ENCODE peak calls at places on chromosomes 3 and 15, in four cellular contexts. G, P, Z and X are unnamed samples.

GRCh38 chr15:81016253-81017068 is 15.7 kb downstream of the TLNRD1 start:
- DNase-seq in G (no peak), P (no peak), Z (no peak), X (no peak)

GRCh38 chr15:101533371-101534140 is 44.0 kb upstream of the PCSK6 start:
- DNase-seq in G (no peak), P (no peak), Z (no peak), X (peak)

GRCh38 chr3:106121491-106122289 is 252.9 kb upstream of the CBLB start:
- DNase-seq in G (no peak), P (no peak), Z (no peak), X (no peak)

GRCh38 chr3:119595639-119596329 is 1.9 kb upstream of the PLA1A start:
- DNase-seq in G (no peak), P (no peak), Z (no peak), X (no peak)

GRCh38 chr3:5791558-5791957 is 604.1 kb downstream of the EDEM1 start:
- DNase-seq in G (no peak), P (no peak), Z (no peak), X (no peak)

GRCh38 chr15:62895139-62895866 is 147.2 kb upstream of the TPM1 start:
- DNase-seq in G (no peak), P (no peak), Z (peak), X (no peak)

GRCh38 chr3:140249188-140249587 is 314.2 kb downstream of the CLSTN2 start:
- DNase-seq in G (no peak), P (no peak), Z (no peak), X (no peak)

GRCh38 chr3:183542355-183542754 is 13.2 kb downstream of the KLHL6 start:
- DNase-seq in G (no peak), P (no peak), Z (no peak), X (no peak)

GRCh38 chr3:134480546-134480945 is 5.2 kb downstream of the ANAPC13 start:
- DNase-seq in G (no peak), P (no peak), Z (no peak), X (no peak)

GRCh38 chr15:46222861-46223260 is 588.0 kb downstream of the SQOR start:
- DNase-seq in G (no peak), P (no peak), Z (no peak), X (no peak)

GRCh38 chr3:17891139-17891850 is 148.9 kb upstream of the TBC1D5 start:
- DNase-seq in G (no peak), P (no peak), Z (no peak), X (no peak)

GRCh38 chr3:148882288-148882687 is 17.2 kb downstream of the CPA3 start:
- DNase-seq in G (no peak), P (no peak), Z (no peak), X (no peak)

GRCh38 chr15:63497642-63498100 is 6.7 kb upstream of the USP3 start:
- DNase-seq in G (no peak), P (no peak), Z (no peak), X (no peak)

GRCh38 chr3:43259626-43260025 is 26.7 kb upstream of the SNRK start:
- DNase-seq in G (no peak), P (no peak), Z (no peak), X (no peak)

GRCh38 chr15:72313881-72314280 is 6.1 kb downstream of the CELF6 start:
- DNase-seq in G (no peak), P (no peak), Z (no peak), X (peak)

GRCh38 chr3:76872999-76873398 is 166.9 kb upstream of the ROBO2 start:
- DNase-seq in G (no peak), P (no peak), Z (no peak), X (no peak)

GRCh38 chr3:42503251-42503924 is 945 bp downstream of the VIPR1 start:
- DNase-seq in G (no peak), P (no peak), Z (no peak), X (no peak)

GRCh38 chr3:103056953-103057450 is 622.2 kb downstream of the ZPLD1 start:
- DNase-seq in G (no peak), P (no peak), Z (no peak), X (no peak)

GRCh38 chr15:101652783-101653430 is 726 bp upstream of the TM2D3 start:
- DNase-seq in G (peak), P (no peak), Z (no peak), X (no peak)

GRCh38 chr3:100087203-100087602 is 27.1 kb downstream of the FILIP1L start:
- DNase-seq in G (no peak), P (peak), Z (no peak), X (no peak)

GRCh38 chr15:94272251-94272898 is 41.0 kb downstream of the MCTP2 start:
- DNase-seq in G (no peak), P (peak), Z (no peak), X (no peak)

GRCh38 chr3:42101048-42101447 is 9.9 kb downstream of the TRAK1 start:
- DNase-seq in G (no peak), P (no peak), Z (peak), X (no peak)

GRCh38 chr15:49860101-49860500 is 239.3 kb downstream of the DTWD1 start:
- DNase-seq in G (no peak), P (no peak), Z (no peak), X (no peak)

GRCh38 chr3:175258763-175259162 is 399.6 kb downstream of the NAALADL2 start:
- DNase-seq in G (no peak), P (no peak), Z (no peak), X (no peak)

DNA sequence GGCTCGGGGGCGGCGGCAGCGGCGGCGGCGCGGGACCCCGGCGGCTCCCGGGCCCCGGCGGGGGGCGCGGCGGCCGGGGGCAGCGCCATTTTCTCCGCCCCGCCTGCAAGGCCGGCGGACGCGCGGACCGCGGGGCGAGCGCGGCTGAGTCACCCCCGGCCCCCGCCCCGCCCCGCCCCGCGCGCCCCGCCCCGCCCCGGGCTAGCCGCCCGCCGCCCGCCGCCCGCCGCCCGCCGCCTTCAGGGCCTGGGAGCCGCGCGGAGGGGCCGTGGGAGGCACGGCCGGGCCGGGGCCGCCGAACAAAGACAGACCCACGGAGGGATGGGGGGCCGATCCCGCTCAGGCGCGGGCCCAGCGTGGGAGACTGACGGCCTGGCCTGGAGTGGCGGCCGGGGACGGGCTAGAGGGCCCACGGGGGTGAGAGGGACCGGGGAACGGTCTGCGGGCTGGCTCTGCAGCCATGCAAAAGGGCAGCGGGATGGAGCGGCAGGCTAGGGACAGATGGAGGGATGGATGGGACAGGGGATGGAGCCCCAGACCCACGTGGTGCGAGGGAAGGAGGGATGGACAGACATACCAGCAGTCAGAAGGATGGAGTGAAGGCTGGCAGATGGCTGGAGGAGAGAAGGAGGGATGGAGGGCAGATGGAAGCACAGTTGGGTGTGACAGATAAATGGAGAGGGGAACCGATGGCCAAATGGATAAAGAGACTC is at the start of gene EIF4E3:
- DNase-seq in G (peak), P (no peak), Z (no peak), X (no peak)
- TF ChIP-seq GABPA in G (no peak), P (no peak), Z (no peak), X (no peak)

GRCh38 chr3:16548721-16549120 is 35.2 kb upstream of the RFTN1 start:
- DNase-seq in G (no peak), P (no peak), Z (no peak), X (no peak)

GRCh38 chr3:16545413-16546185 is 32.1 kb upstream of the RFTN1 start:
- DNase-seq in G (no peak), P (no peak), Z (no peak), X (no peak)

GRCh38 chr3:16547958-16548357 is 34.5 kb upstream of the RFTN1 start:
- DNase-seq in G (no peak), P (no peak), Z (no peak), X (no peak)

GRCh38 chr3:16547555-16547954 is 34.1 kb upstream of the RFTN1 start:
- DNase-seq in G (no peak), P (no peak), Z (no peak), X (no peak)

DNA sequence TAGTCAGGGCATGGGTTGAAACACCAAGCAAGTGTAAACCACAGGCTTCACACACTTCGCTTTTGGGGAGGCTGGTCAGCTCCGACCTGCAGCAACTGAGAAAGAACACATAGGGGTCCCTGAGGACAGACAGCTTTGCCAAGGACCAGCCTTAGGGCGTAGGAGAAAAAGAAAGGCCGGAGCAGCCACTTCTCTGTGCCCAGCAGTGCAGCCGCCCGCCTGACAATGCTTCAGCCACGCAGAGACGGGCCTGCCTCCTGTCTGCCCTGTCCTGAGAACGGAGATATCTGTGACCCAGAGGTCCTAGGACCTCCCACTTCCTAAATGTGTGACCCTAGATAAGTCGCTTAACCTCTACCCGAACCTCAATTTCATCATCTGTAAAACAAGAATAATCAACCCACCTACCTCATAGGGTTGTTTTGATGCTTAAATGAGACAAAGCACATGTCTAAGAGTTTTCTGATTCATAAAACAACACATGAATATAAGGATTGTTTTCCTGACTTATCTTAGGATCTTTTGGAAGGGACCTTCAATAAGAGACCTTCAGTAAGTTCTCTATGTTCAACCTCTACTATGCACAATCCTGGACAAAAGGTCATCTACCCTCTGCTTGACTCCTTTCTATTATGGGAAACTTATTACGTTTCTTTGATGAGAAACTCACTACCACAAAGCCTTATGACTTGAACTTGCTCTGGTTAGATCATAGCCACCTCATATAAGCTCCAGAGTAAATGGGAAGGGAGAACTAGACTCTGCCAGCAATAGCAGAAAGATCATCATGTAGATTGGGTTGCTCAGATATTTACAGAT is 32.9 kb upstream of the RFTN1 start:
- DNase-seq in G (no peak), P (no peak), Z (no peak), X (no peak)
- TF ChIP-seq CBX5 in G (no peak), P (no peak), Z (no peak), X (no peak)

DNA sequence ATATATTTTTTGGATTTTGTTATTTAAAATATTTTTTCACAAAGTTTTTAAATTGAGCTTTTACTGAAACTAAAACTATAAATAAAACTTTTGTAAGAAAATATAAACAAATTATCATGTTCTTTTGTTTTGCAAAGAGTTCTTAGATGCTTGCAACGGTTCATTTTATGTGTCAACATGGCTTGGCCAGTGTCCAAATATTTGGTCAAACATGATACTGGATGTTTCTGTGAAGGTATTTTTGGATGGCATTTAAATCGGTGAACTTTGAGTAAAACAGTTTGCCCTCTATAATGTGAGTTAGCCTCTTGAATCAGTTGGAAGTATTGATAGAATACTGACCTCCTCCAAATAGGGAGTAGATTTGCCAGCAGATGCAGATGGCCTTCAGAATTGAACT is 612.6 kb upstream of the NECTIN3 start:
- DNase-seq in G (no peak), P (no peak), Z (peak), X (no peak)
- H2AFZ ChIP-seq in G (peak), P (no peak), Z (no peak), X (no peak)

GRCh38 chr3:123755085-123755484 is 129.0 kb downstream of the MYLK start:
- DNase-seq in G (no peak), P (no peak), Z (peak), X (peak)
- TF ChIP-seq GABPA in G (no peak), P (no peak), Z (peak), X (no peak)

DNA sequence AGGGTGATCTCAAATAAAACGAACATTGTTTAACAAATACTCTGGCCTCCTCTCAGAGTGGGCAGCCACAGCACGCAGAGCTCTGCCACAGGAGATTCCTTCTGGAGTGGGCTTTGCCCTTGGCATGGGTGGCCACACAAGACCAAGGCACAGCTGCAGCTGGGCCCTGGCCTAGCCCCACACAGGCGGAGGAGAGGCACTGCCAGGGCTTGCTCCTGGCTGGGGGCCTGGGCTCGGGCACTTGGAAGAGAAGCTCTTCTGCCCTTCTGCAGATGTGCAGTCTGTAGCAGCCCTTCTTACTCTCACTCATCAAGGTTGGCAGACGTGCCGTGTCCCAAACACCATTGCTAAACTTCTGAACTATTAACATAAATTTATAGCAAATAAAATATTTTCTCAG is 67.2 kb downstream of the CRTC3 start:
- DNase-seq in G (no peak), P (no peak), Z (no peak), X (no peak)
- TF ChIP-seq CBX5 in G (no peak), P (no peak), Z (no peak), X (no peak)

DNA sequence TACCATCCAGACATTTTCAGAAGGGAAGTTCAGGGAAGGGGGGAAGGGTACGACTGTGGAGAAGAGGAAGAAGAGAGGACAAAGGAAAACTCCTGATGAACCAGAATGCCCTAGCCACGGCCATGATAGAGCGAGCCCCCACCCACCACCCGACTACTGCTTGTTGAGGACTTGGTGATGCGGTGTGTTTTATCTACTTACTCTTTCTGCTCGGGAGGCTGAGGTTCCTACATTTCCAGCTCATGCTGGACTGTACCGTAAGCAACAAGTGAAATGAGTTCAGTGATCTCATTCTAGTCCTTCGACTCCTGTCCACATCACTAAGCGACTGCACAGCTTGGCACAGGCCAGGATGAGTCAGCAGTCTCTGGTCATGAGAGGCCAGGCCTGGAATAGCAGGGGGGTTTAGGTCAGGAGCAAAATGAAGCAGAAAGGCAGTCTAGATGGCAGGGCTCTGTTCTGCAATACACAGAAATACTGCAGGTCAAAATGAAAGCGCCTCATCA is 330.9 kb downstream of the TIGIT start:
- DNase-seq in G (no peak), P (no peak), Z (peak), X (no peak)
- H2AFZ ChIP-seq in G (no peak), P (no peak), Z (peak), X (peak)

GRCh38 chr3:71582612-71583568 is 638 bp downstream of the FOXP1 start:
- DNase-seq in G (peak), P (no peak), Z (peak), X (peak)
- TF ChIP-seq GABPA in G (no peak), P (no peak), Z (no peak), X (no peak)